ENCODE peak calls at places on chromosomes 6 and 20, in six cellular contexts. O is kidney epithelial cell, C is stomach, P is lower leg skin, L is GM23338, H is astrocyte of the cerebellum. K is an unnamed sample.
A peak's percentile ranks its signal among the peaks of the same experiment; 100 is the strongest.

GRCh38 chr20:51354191-51354768 is 188.2 kb downstream of the NFATC2 start:
- DNase-seq in P (no peak), L (no peak), C (no peak), O (no peak), H (no peak), K (no peak)

GRCh38 chr6:1381397-1382330 is 7.7 kb upstream of the FOXF2 start:
- DNase-seq in H (no peak), P (no peak), C (peak; percentile 69), O (no peak), L (peak; percentile 73), K (no peak)

GRCh38 chr20:16518068-16518783 is 55.0 kb downstream of the KIF16B start:
- DNase-seq in P (no peak), L (peak; percentile 88), H (peak; percentile 12), C (peak; percentile 52), O (peak; percentile 5), K (peak; percentile 7)

GRCh38 chr20:23050847-23051627 is 1.6 kb upstream of the THBD start:
- DNase-seq in C (peak; percentile 78), H (peak; percentile 52), P (peak; percentile 96), O (peak; percentile 56), L (peak; percentile 97), K (peak; percentile 27)

GRCh38 chr6:6057442-6058053 is 50.8 kb upstream of the NRN1 start:
- DNase-seq in O (peak; percentile 4), L (peak; percentile 78), P (no peak), C (no peak), H (peak; percentile 6), K (no peak)

GRCh38 chr6:101303474-101303873 is 90.0 kb upstream of the GRIK2 start:
- DNase-seq in L (no peak), P (no peak), O (no peak), C (no peak), H (no peak), K (no peak)

GRCh38 chr6:76876922-76877553 is 586.3 kb downstream of the HTR1B start:
- DNase-seq in O (peak; percentile 19), C (peak; percentile 54), H (no peak), P (no peak), L (peak; percentile 96), K (no peak)

GRCh38 chr6:5205877-5206840 is 54.6 kb downstream of the LYRM4 start:
- DNase-seq in C (peak; percentile 38), L (no peak), P (peak; percentile 85), H (peak; percentile 46), O (peak; percentile 49), K (no peak)

GRCh38 chr6:15351631-15352030 is 105.8 kb downstream of the JARID2 start:
- DNase-seq in H (peak; percentile 70), L (no peak), C (no peak), O (no peak), P (no peak), K (peak; percentile 45)

GRCh38 chr20:17630151-17630805 is 51.8 kb downstream of the RRBP1 start:
- DNase-seq in O (no peak), H (no peak), P (no peak), L (no peak), C (no peak), K (no peak)
- TF ChIP-seq CTCF in O (no peak), H (no peak), P (no peak), L (no peak), C (no peak), K (no peak)

GRCh38 chr20:47622118-47622665 is 120.5 kb downstream of the NCOA3 start:
- DNase-seq in C (no peak), H (no peak), P (no peak), L (no peak), O (no peak), K (no peak)

GRCh38 chr20:47618479-47618878 is 116.8 kb downstream of the NCOA3 start:
- DNase-seq in O (no peak), L (no peak), P (no peak), C (no peak), H (no peak), K (no peak)

GRCh38 chr20:47620808-47621805 is 119.4 kb downstream of the NCOA3 start:
- DNase-seq in L (peak; percentile 75), O (peak; percentile 21), C (no peak), P (no peak), H (peak; percentile 69), K (peak; percentile 37)
- H3K4me3 ChIP-seq in L (no peak overlapping the region), O (no peak overlapping the region), C (no peak overlapping the region), P (no peak overlapping the region), H (no peak overlapping the region), K (no peak overlapping the region)

GRCh38 chr6:2596222-2596621 is 154.5 kb downstream of the MYLK4 start:
- DNase-seq in L (peak; percentile 71), P (no peak), O (no peak), H (no peak), C (no peak), K (no peak)
- TF ChIP-seq CTCF in L (peak; percentile 76), P (no peak), O (peak; percentile 23), H (no peak), C (no peak), K (no peak)

GRCh38 chr6:104908031-104908430 is 48.3 kb upstream of the HACE1 start:
- DNase-seq in P (no peak), H (no peak), C (no peak), O (no peak), L (no peak), K (no peak)
- H3K4me3 ChIP-seq in P (no peak overlapping the region), H (no peak overlapping the region), C (no peak overlapping the region), O (no peak overlapping the region), L (no peak overlapping the region), K (no peak overlapping the region)

GRCh38 chr6:35905841-35906498 is 14.9 kb downstream of the SRPK1 start:
- DNase-seq in H (no peak), O (no peak), P (no peak), C (no peak), L (no peak), K (no peak)
- TF ChIP-seq CTCF in H (no peak), O (no peak), P (no peak), C (no peak), L (no peak), K (no peak)

DNA sequence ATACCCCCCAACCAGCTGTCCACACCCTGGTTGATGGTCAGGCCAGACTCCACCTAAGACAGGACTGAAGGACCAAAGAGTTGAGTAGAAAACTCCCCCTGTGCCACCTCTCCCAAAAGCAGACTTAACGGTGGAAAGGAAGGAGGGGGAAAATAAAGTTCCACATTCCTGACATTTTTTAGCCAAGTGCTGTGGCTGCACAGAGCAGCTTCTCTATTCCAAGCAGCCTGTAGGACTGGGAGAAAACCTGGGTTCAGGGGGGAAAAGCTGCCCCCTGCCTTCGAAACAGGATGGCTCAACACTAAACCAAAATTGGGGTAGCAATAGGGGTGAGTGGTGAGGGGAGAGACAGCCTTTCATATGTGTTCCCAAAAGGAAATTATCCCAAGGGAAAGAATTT is 3.6 kb downstream of the TRAM2 start:
- DNase-seq in L (peak; percentile 73), C (no peak), P (no peak), O (no peak), H (no peak), K (no peak)
- H3K4me3 ChIP-seq in L (peak overlapping the region; percentile 30), C (peak overlapping the region; percentile 76), P (no peak overlapping the region), O (no peak overlapping the region), H (peak overlapping the region; percentile 93), K (peak overlapping the region; percentile 94)

DNA sequence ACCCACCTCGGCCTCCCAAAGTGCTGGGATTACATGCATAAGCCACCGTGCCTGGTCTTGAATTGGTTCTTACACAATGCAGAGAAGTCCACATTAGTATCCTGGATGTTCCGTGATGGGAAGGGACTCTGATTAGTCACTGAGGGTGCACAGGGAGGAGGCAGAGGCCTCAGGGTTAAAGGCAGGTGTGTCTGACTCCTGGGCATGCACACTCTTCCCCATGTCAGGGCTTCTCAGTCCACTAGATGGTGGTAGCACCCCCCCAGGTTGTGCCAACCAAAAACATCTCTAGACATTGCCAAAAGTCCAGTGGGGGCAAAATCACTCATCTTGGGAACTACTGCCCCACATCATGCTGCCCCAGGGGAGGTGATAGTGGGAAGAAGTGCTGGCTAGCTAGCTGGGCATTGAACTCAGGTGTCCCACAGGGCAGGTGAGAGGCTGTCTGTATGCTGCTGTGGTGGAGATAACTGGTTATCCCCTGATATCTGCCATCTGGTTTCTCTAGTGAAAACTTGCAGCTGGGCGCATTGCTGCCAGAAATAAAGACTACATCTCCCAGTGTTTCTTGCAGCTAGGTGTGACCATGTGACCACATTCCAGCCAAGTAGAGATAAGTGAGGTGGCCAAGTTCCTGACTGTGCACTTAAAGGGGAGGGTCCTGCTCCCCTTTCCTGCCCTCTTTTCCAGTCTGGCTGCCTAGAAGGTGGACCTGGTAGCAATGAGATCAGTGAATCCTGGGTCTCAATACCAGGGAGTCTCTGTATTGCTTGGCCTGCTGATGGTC is 8.4 kb upstream of the NSFL1C start:
- DNase-seq in C (no peak), H (no peak), L (peak; percentile 53), O (no peak), P (no peak), K (no peak)
- TF ChIP-seq CTCF in C (no peak), H (no peak), L (peak; percentile 16), O (peak; percentile 14), P (no peak), K (no peak)

GRCh38 chr6:83365931-83366330 is 64.9 kb downstream of the ME1 start:
- DNase-seq in L (no peak), C (no peak), O (no peak), P (no peak), H (peak; percentile 69), K (no peak)

GRCh38 chr6:83370607-83371006 is 60.2 kb downstream of the ME1 start:
- DNase-seq in O (no peak), L (no peak), C (no peak), P (no peak), H (no peak), K (peak; percentile 34)

GRCh38 chr6:83368582-83368981 is 62.3 kb downstream of the ME1 start:
- DNase-seq in L (no peak), O (no peak), P (no peak), C (no peak), H (no peak), K (no peak)

GRCh38 chr6:83369692-83370091 is 61.2 kb downstream of the ME1 start:
- DNase-seq in H (no peak), P (no peak), L (no peak), C (no peak), O (no peak), K (no peak)

DNA sequence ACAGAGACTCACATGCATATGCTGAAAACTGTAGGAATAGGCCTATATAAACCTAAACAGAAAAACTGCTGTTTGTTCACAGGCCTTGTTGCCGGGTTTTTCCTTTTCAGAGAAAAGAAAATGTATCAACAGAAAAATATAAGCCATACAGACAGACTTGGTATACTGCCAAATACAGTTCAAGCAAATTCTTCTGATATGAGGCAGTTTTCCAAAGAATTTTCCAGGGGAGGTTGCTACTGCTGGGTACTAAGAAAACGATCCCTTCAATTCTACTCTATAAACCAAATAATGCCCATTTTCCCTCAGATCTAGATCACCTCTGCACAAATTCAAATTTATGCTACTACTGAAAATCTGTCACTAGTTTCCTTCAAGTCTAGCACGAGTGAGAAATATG is 59.4 kb downstream of the ME1 start:
- DNase-seq in C (no peak), L (no peak), P (no peak), H (peak; percentile 55), O (no peak), K (peak; percentile 36)
- H3K4me3 ChIP-seq in C (no peak overlapping the region), L (no peak overlapping the region), P (no peak overlapping the region), H (no peak overlapping the region), O (no peak overlapping the region), K (no peak overlapping the region)